ENCODE peak calls at places on chromosomes 1 and 21, in eight cellular contexts. R is fibroblast of lung, V is GM23338, M is GM23248, B is Karpas-422, X is IMR-90, C is mammary epithelial cell, S is HCT116. J is an unnamed sample.

GRCh38 chr1:184387069-184387870 is 441 bp downstream of the C1orf21 start:
- DNase-seq in R (no peak), V (peak; percentile 47), M (peak; percentile 63), B (no peak), X (peak; percentile 28), C (peak; percentile 45), S (no peak), J (peak; percentile 30)

GRCh38 chr1:11488966-11489625 is 10.1 kb downstream of the DISP3 start:
- DNase-seq in R (no peak), V (no peak), M (no peak), B (no peak), X (no peak), C (no peak), S (no peak), J (no peak)

GRCh38 chr1:185846672-185847440 is 112.7 kb downstream of the HMCN1 start:
- DNase-seq in R (no peak), V (no peak), M (peak; percentile 87), B (no peak), X (peak; percentile 63), C (peak; percentile 48), S (no peak), J (no peak)

GRCh38 chr1:53044926-53045325 is 17.1 kb upstream of the PODN start:
- DNase-seq in R (no peak), V (no peak), M (no peak), B (no peak), X (no peak), C (no peak), S (no peak), J (no peak)

GRCh38 chr1:167210966-167211674 is 9.6 kb upstream of the POU2F1 start:
- DNase-seq in R (no peak), V (no peak), M (no peak), B (no peak), X (no peak), C (peak; percentile 88), S (no peak), J (no peak)

GRCh38 chr1:59669752-59670312 is 144.9 kb upstream of the HOOK1 start:
- DNase-seq in R (peak; percentile 30), V (peak; percentile 86), M (peak; percentile 91), B (no peak), X (peak; percentile 43), C (peak; percentile 34), S (no peak), J (no peak)

GRCh38 chr1:246069581-246069980 is 437.5 kb downstream of the SMYD3 start:
- DNase-seq in R (no peak), V (peak; percentile 31), M (no peak), B (no peak), X (no peak), C (no peak), S (no peak), J (no peak)

GRCh38 chr21:26011292-26011940 is 159.2 kb downstream of the APP start:
- DNase-seq in R (no peak), V (no peak), M (no peak), B (no peak), X (no peak), C (no peak), S (no peak), J (no peak)

GRCh38 chr1:198295186-198295585 is 138.4 kb downstream of the NEK7 start:
- DNase-seq in R (no peak), V (no peak), M (no peak), B (no peak), X (no peak), C (no peak), S (no peak), J (no peak)

GRCh38 chr1:5220421-5220820 is 566.0 kb downstream of the AJAP1 start:
- DNase-seq in R (no peak), V (no peak), M (no peak), B (peak; percentile 82), X (no peak), C (no peak), S (no peak), J (no peak)

GRCh38 chr1:8314346-8315280 is 3.3 kb upstream of the SLC45A1 start:
- DNase-seq in R (peak; percentile 80), V (peak; percentile 90), M (peak; percentile 87), B (peak; percentile 45), X (peak; percentile 77), C (peak; percentile 62), S (peak; percentile 48), J (no peak)

GRCh38 chr21:45618287-45618686 is 25.2 kb upstream of the PCBP3 start:
- DNase-seq in R (peak; percentile 40), V (no peak), M (peak; percentile 67), B (no peak), X (peak; percentile 47), C (no peak), S (no peak), J (no peak)

GRCh38 chr1:233665575-233666270 is 51.8 kb downstream of the KCNK1 start:
- DNase-seq in R (no peak), V (no peak), M (no peak), B (no peak), X (no peak), C (no peak), S (no peak), J (no peak)

GRCh38 chr1:199742547-199742946 is 285.0 kb upstream of the NR5A2 start:
- DNase-seq in R (peak; percentile 93), V (no peak), M (peak; percentile 92), B (no peak), X (peak; percentile 98), C (peak; percentile 89), S (peak; percentile 36), J (peak; percentile 76)

GRCh38 chr1:22048351-22049192 is 3.9 kb upstream of the CDC42 start:
- DNase-seq in R (no peak), V (peak; percentile 37), M (peak; percentile 70), B (peak; percentile 52), X (peak; percentile 18), C (peak; percentile 79), S (no peak), J (no peak)

GRCh38 chr1:209383907-209384709 is 199.4 kb upstream of the CAMK1G start:
- DNase-seq in R (no peak), V (peak; percentile 55), M (no peak), B (no peak), X (no peak), C (peak; percentile 84), S (no peak), J (no peak)

GRCh38 chr1:55138740-55139283 is 76.4 kb downstream of the USP24 start:
- DNase-seq in R (no peak), V (no peak), M (no peak), B (no peak), X (no peak), C (no peak), S (no peak), J (no peak)

GRCh38 chr1:25505706-25506385 is 37.6 kb upstream of the LDLRAP1 start:
- DNase-seq in R (no peak), V (peak; percentile 45), M (no peak), B (no peak), X (no peak), C (no peak), S (no peak), J (no peak)

GRCh38 chr1:231337043-231337471 is 595 bp downstream of the EXOC8 start:
- DNase-seq in R (no peak), V (peak; percentile 32), M (no peak), B (no peak), X (no peak), C (peak; percentile 9), S (no peak), J (no peak)

DNA sequence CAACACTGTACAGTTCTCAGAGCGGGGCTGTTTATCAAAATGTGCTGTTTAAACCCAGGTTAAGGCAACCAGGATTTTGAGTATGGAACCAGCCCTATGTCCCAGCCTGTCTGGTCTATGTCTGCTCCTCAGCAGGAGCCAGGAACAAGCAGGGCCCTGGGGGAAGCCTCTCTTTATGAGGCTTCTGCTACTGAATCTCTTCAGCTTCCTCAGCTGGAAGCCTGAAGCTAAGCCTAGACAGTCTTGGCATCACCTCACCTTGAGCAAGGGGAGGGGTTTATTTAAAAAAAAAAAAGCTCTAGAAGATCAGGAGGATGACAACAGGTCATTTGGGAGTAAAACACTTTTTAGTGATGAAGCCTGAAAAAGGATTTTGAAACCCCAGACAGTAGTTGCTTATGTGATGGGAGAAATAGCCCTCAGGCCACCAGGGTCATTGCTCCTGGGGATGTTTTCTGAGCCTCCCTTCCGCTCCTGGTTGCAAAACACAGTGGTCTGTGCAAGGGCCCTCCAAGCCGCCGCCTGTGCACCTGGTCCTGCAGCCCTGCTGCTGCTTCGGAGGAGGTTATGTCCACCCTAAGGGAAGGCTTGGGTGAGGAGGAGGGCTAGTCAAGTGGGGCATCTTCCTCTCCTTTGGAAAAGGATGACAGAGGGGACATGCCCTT is 21.8 kb upstream of the GRHL3 start:
- DNase-seq in R (no peak), V (no peak), M (no peak), B (no peak), X (no peak), C (no peak), S (no peak), J (no peak)
- H4K20me1 ChIP-seq in R (no peaks in the 10 kb centered on the region), V (no peaks in the 10 kb centered on the region), M (no peaks in the 10 kb centered on the region), B (no peaks in the 10 kb centered on the region), X (no peaks in the 10 kb centered on the region), C (no peaks in the 10 kb centered on the region), S (no peaks in the 10 kb centered on the region), J (no peaks in the 10 kb centered on the region)

GRCh38 chr1:227740401-227740960 is 5.2 kb downstream of the SNAP47 start:
- DNase-seq in R (no peak), V (no peak), M (no peak), B (no peak), X (no peak), C (no peak), S (no peak), J (no peak)
- H4K20me1 ChIP-seq in R (no peaks in the 10 kb centered on the region), V (peaks cover 22% of the 10 kb centered on the region), M (no peaks in the 10 kb centered on the region), B (peaks cover 18% of the 10 kb centered on the region), X (peaks cover 37% of the 10 kb centered on the region), C (no peaks in the 10 kb centered on the region), S (no peaks in the 10 kb centered on the region), J (peaks cover 7% of the 10 kb centered on the region)

DNA sequence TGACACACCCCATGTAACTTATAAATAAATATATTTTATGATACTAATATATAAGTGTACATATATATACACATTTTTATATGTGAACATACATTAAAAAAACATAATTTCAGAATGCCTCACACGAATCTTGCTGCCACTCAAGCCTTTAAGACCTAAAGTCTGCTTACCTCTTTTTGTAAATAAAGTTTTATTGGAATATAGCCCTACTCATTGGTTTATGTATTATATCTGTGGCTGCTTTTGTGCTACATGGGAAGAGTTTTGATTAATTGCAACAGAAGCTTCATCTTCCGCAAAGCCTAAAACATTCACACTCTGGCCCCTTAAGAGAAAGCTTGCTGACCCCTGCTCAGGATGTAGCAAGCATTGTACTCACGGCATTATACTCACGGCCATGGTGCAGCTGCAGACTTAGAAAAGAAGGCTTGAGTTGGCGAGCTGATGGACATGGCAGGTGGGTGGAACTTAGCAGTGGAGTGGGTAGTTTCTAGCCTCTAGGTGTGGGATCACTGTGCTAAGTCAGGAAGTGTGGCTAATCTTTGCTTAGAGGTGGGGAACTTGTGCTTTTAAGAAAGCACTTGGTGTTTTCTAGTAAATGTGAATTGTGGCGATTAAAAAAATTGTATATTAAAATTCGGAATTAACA is 80.8 kb downstream of the DYRK1A start:
- DNase-seq in R (no peak), V (no peak), M (no peak), B (no peak), X (no peak), C (no peak), S (no peak), J (no peak)
- H4K20me1 ChIP-seq in R (peaks cover 4% of the 10 kb centered on the region), V (peaks cover 72% of the 10 kb centered on the region), M (no peaks in the 10 kb centered on the region), B (peaks cover 16% of the 10 kb centered on the region), X (peaks cover 85% of the 10 kb centered on the region), C (no peaks in the 10 kb centered on the region), S (peaks cover 10% of the 10 kb centered on the region), J (peaks cover 14% of the 10 kb centered on the region)

DNA sequence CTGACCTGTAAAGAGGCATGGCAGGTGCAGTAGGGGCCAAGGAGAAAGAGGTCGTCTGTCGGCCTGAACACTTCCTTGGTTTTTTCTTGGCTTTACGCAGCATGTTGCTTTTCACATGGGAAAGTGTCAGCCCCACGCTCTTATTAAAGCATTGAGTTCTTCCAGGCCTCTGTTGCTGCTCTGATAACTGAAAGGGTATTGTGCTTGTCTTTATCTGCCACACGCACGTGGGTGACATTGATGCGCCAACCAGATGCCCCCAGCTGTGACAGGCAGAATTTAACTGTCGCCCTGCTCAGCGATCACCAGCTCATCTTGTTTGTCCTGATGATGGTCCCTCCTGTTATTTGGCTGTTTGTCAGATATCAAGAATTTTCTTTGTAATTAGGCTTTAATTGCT is 76.5 kb downstream of the GALNT2 start:
- DNase-seq in R (no peak), V (no peak), M (no peak), B (no peak), X (no peak), C (no peak), S (no peak), J (no peak)
- H4K20me1 ChIP-seq in R (no peaks in the 10 kb centered on the region), V (peaks cover 12% of the 10 kb centered on the region), M (peaks cover 7% of the 10 kb centered on the region), B (peaks cover 38% of the 10 kb centered on the region), X (peaks cover 77% of the 10 kb centered on the region), C (no peaks in the 10 kb centered on the region), S (no peaks in the 10 kb centered on the region), J (peaks cover 3% of the 10 kb centered on the region)

J was measured in keratinocyte.